ENCODE peak calls at places on chromosomes 7 and 10, in five cellular contexts. Z, I, J, G and Y are unnamed samples.

GRCh38 chr10:120394446-120394845 is 62.6 kb upstream of the PLPP4 start:
- DNase-seq in Z (no peak), I (no peak), J (no peak), G (no peak), Y (no peak)

GRCh38 chr10:43396928-43397624 is 11.9 kb downstream of the HNRNPF start:
- DNase-seq in Z (peak), I (peak), J (peak), G (peak), Y (peak)

GRCh38 chr7:44395067-44395466 is 69.7 kb upstream of the CAMK2B start:
- DNase-seq in Z (no peak), I (no peak), J (no peak), G (no peak), Y (no peak)

GRCh38 chr7:46741924-46742607 is 821.0 kb upstream of the IGFBP3 start:
- DNase-seq in Z (peak), I (no peak), J (no peak), G (no peak), Y (no peak)

GRCh38 chr10:31274310-31274709 is 44.7 kb upstream of the ZEB1 start:
- DNase-seq in Z (no peak), I (no peak), J (no peak), G (no peak), Y (no peak)

GRCh38 chr7:126411821-126412383 is 840.8 kb downstream of the GRM8 start:
- DNase-seq in Z (no peak), I (no peak), J (no peak), G (no peak), Y (no peak)

GRCh38 chr10:69087600-69088470 is at the start of gene SRGN:
- DNase-seq in Z (peak), I (peak), J (peak), G (no peak), Y (peak)

GRCh38 chr10:44958196-44958896 is 1.3 kb upstream of the RASSF4 start:
- DNase-seq in Z (peak), I (peak), J (peak), G (no peak), Y (no peak)

GRCh38 chr7:148535227-148535626 is 55.3 kb upstream of the C7orf33 start:
- DNase-seq in Z (no peak), I (peak), J (no peak), G (no peak), Y (no peak)

GRCh38 chr10:110525349-110526260 is 27.9 kb downstream of the DUSP5 start:
- DNase-seq in Z (peak), I (no peak), J (no peak), G (no peak), Y (no peak)

GRCh38 chr7:19122018-19122588 is 4.7 kb upstream of the TWIST1 start:
- DNase-seq in Z (peak), I (no peak), J (no peak), G (no peak), Y (no peak)

GRCh38 chr10:127999291-127999690 is 92.4 kb downstream of the PTPRE start:
- DNase-seq in Z (no peak), I (no peak), J (no peak), G (no peak), Y (no peak)

GRCh38 chr10:73969224-73969811 is 28.6 kb upstream of the VCL start:
- DNase-seq in Z (no peak), I (no peak), J (no peak), G (no peak), Y (no peak)

GRCh38 chr7:83872501-83872900 is 223.6 kb upstream of the SEMA3E start:
- DNase-seq in Z (no peak), I (no peak), J (no peak), G (no peak), Y (no peak)

GRCh38 chr10:98673156-98673765 is 226.5 kb upstream of the HPS1 start:
- DNase-seq in Z (no peak), I (no peak), J (no peak), G (no peak), Y (no peak)

GRCh38 chr10:14200645-14201534 is 129.8 kb downstream of the FRMD4A start:
- DNase-seq in Z (no peak), I (no peak), J (no peak), G (peak), Y (no peak)

GRCh38 chr7:109003742-109004141 is 434.1 kb downstream of the DNAJB9 start:
- DNase-seq in Z (no peak), I (no peak), J (no peak), G (peak), Y (no peak)

GRCh38 chr10:78304091-78305045 is 270.7 kb downstream of the RPS24 start:
- DNase-seq in Z (no peak), I (no peak), J (no peak), G (no peak), Y (no peak)

GRCh38 chr7:5690931-5691461 is 90.5 kb downstream of the RNF216 start:
- DNase-seq in Z (peak), I (no peak), J (peak), G (peak), Y (no peak)

GRCh38 chr10:114030140-114030539 is 13.5 kb upstream of the ADRB1 start:
- DNase-seq in Z (no peak), I (no peak), J (no peak), G (no peak), Y (no peak)

GRCh38 chr10:77417806-77418205 is 219.8 kb downstream of the KCNMA1 start:
- DNase-seq in Z (no peak), I (no peak), J (no peak), G (no peak), Y (no peak)

GRCh38 chr10:104255244-104255981 is 721 bp downstream of the GSTO1 start:
- DNase-seq in Z (peak), I (peak), J (no peak), G (no peak), Y (no peak)

GRCh38 chr10:14491814-14492213 is 161.1 kb upstream of the FRMD4A start:
- DNase-seq in Z (no peak), I (no peak), J (no peak), G (no peak), Y (no peak)

GRCh38 chr7:123571187-123571586 is 13.6 kb upstream of the NDUFA5 start:
- DNase-seq in Z (no peak), I (no peak), J (no peak), G (no peak), Y (no peak)

GRCh38 chr10:8179081-8179480 is 124.6 kb downstream of the GATA3 start:
- DNase-seq in Z (no peak), I (no peak), J (no peak), G (no peak), Y (no peak)

GRCh38 chr10:70820976-70821750 is 5.4 kb downstream of the SGPL1 start:
- DNase-seq in Z (no peak), I (no peak), J (no peak), G (no peak), Y (no peak)

GRCh38 chr7:134140889-134141867 is 14.0 kb downstream of the LRGUK start:
- DNase-seq in Z (peak), I (peak), J (peak), G (peak), Y (peak)

GRCh38 chr7:81210092-81211064 is 291.5 kb upstream of the SEMA3C start:
- DNase-seq in Z (peak), I (no peak), J (no peak), G (no peak), Y (no peak)

GRCh38 chr10:62655337-62655994 is 149.1 kb upstream of the ADO start:
- DNase-seq in Z (no peak), I (no peak), J (no peak), G (no peak), Y (no peak)